ENCODE peak calls at places on chromosome 9, in eight cellular contexts. T is cardiac fibroblast, J is left ventricle myocardium inferior, Q is tibial artery, K is cardiac muscle cell, C is neural crest cell, Y is dorsolateral prefrontal cortex, M is brain microvascular endothelial cell. V is an unnamed sample.

GRCh38 chr9:81827616-81828296 is 100.5 kb upstream of the SPATA31D4 start:
- DNase-seq in T (no peak), J (no peak), Q (no peak), K (no peak), C (no peak), Y (no peak), M (no peak), V (no peak)

GRCh38 chr9:108445431-108446018 is 410.3 kb downstream of the ACTL7B start:
- DNase-seq in T (no peak), J (no peak), Q (no peak), K (no peak), C (peak), Y (peak), M (no peak), V (no peak)

GRCh38 chr9:96230002-96230401 is 72.0 kb downstream of the HSD17B3 start:
- DNase-seq in T (no peak), J (no peak), Q (no peak), K (no peak), C (no peak), Y (no peak), M (no peak), V (no peak)

GRCh38 chr9:136722969-136723356 is 10.6 kb downstream of the DIPK1B start:
- DNase-seq in T (no peak), J (no peak), Q (no peak), K (no peak), C (no peak), Y (no peak), M (no peak), V (no peak)

GRCh38 chr9:928363-929042 is 48.0 kb upstream of the DMRT3 start:
- DNase-seq in T (no peak), J (no peak), Q (no peak), K (peak), C (no peak), Y (no peak), M (no peak), V (no peak)

GRCh38 chr9:102499468-102499867 is 495.7 kb upstream of the CYLC2 start:
- DNase-seq in T (peak), J (no peak), Q (no peak), K (no peak), C (no peak), Y (no peak), M (peak), V (no peak)

GRCh38 chr9:126689027-126689825 is 75.5 kb downstream of the LMX1B start:
- DNase-seq in T (no peak), J (no peak), Q (no peak), K (no peak), C (no peak), Y (no peak), M (no peak), V (no peak)

GRCh38 chr9:26426732-26427131 is 465.9 kb downstream of the CAAP1 start:
- DNase-seq in T (no peak), J (no peak), Q (no peak), K (no peak), C (no peak), Y (no peak), M (no peak), V (no peak)

GRCh38 chr9:120742951-120743416 is 28.7 kb upstream of the MEGF9 start:
- DNase-seq in T (peak), J (no peak), Q (no peak), K (peak), C (no peak), Y (no peak), M (no peak), V (peak)

GRCh38 chr9:3648266-3648665 is 122.5 kb upstream of the RFX3 start:
- DNase-seq in T (no peak), J (no peak), Q (no peak), K (no peak), C (no peak), Y (no peak), M (no peak), V (no peak)

GRCh38 chr9:91419222-91420191 is 4.1 kb downstream of the NFIL3 start:
- DNase-seq in T (peak), J (no peak), Q (peak), K (no peak), C (no peak), Y (no peak), M (peak), V (peak)

GRCh38 chr9:124658165-124659017 is 112.7 kb downstream of the NR6A1 start:
- DNase-seq in T (peak), J (peak), Q (peak), K (peak), C (peak), Y (peak), M (peak), V (peak)

GRCh38 chr9:121556580-121556979 is 56.9 kb upstream of the GGTA1 start:
- DNase-seq in T (peak), J (no peak), Q (peak), K (no peak), C (no peak), Y (no peak), M (peak), V (peak)

GRCh38 chr9:110048473-110048975 is 159.4 kb downstream of the C9orf152 start:
- DNase-seq in T (peak), J (peak), Q (peak), K (peak), C (peak), Y (no peak), M (peak), V (peak)

GRCh38 chr9:38689678-38690077 is 30.3 kb downstream of the FAM240B start:
- DNase-seq in T (peak), J (no peak), Q (no peak), K (no peak), C (peak), Y (peak), M (no peak), V (no peak)

GRCh38 chr9:135500071-135500524 is 384 bp upstream of the MRPS2 start:
- DNase-seq in T (no peak), J (no peak), Q (peak), K (no peak), C (peak), Y (no peak), M (no peak), V (no peak)

GRCh38 chr9:108142504-108143201 is 653.1 kb upstream of the KLF4 start:
- DNase-seq in T (peak), J (peak), Q (peak), K (peak), C (peak), Y (peak), M (peak), V (peak)

GRCh38 chr9:35236692-35237091 is 74.9 kb downstream of the UNC13B start:
- DNase-seq in T (no peak), J (no peak), Q (no peak), K (peak), C (no peak), Y (no peak), M (no peak), V (no peak)

GRCh38 chr9:129267141-129267540 is 89.1 kb upstream of the IER5L start:
- DNase-seq in T (no peak), J (no peak), Q (no peak), K (no peak), C (no peak), Y (no peak), M (no peak), V (no peak)

GRCh38 chr9:93122721-93123221 is 11.3 kb downstream of the NINJ1 start:
- DNase-seq in T (no peak), J (no peak), Q (peak), K (no peak), C (no peak), Y (no peak), M (no peak), V (no peak)

GRCh38 chr9:88532320-88532719 is 2.7 kb upstream of the NXNL2 start:
- DNase-seq in T (peak), J (peak), Q (peak), K (peak), C (peak), Y (no peak), M (peak), V (no peak)
- TF ChIP-seq CTCF in T (no peak), J (no peak), Q (no peak), K (no peak), C (peak), Y (no peak), M (peak), V (no peak)

GRCh38 chr9:18601956-18602355 is 128.0 kb downstream of the ADAMTSL1 start:
- DNase-seq in T (no peak), J (no peak), Q (no peak), K (no peak), C (no peak), Y (no peak), M (no peak), V (peak)
- TF ChIP-seq CTCF in T (no peak), J (no peak), Q (no peak), K (no peak), C (no peak), Y (no peak), M (no peak), V (no peak)

GRCh38 chr9:8858250-8859161 is 1058.9 kb upstream of the DMAC1 start:
- DNase-seq in T (no peak), J (no peak), Q (no peak), K (no peak), C (peak), Y (peak), M (no peak), V (no peak)

GRCh38 chr9:8852301-8852864 is 1052.8 kb upstream of the DMAC1 start:
- DNase-seq in T (no peak), J (no peak), Q (no peak), K (no peak), C (no peak), Y (no peak), M (no peak), V (no peak)

GRCh38 chr9:8856686-8857329 is 1057.2 kb upstream of the DMAC1 start:
- DNase-seq in T (no peak), J (no peak), Q (no peak), K (peak), C (no peak), Y (no peak), M (no peak), V (peak)

GRCh38 chr9:8857330-8858249 is 1058.0 kb upstream of the DMAC1 start:
- DNase-seq in T (peak), J (peak), Q (peak), K (peak), C (peak), Y (peak), M (no peak), V (peak)

GRCh38 chr9:8855046-8855445 is 1055.5 kb upstream of the DMAC1 start:
- DNase-seq in T (peak), J (no peak), Q (no peak), K (peak), C (no peak), Y (no peak), M (no peak), V (peak)
- TF ChIP-seq CTCF in T (peak), J (peak), Q (no peak), K (peak), C (peak), Y (peak), M (peak), V (peak)

GRCh38 chr9:127931092-127931881 is 710 bp upstream of the PIP5KL1 start:
- DNase-seq in T (peak), J (no peak), Q (no peak), K (no peak), C (no peak), Y (no peak), M (peak), V (peak)

GRCh38 chr9:127929044-127929979 is 1.3 kb downstream of the PIP5KL1 start:
- DNase-seq in T (no peak), J (no peak), Q (no peak), K (no peak), C (no peak), Y (no peak), M (no peak), V (no peak)

GRCh38 chr9:127927457-127928231 is 2.9 kb downstream of the PIP5KL1 start:
- DNase-seq in T (no peak), J (no peak), Q (no peak), K (peak), C (no peak), Y (no peak), M (no peak), V (no peak)

GRCh38 chr9:127928232-127929043 is 2.1 kb downstream of the PIP5KL1 start:
- DNase-seq in T (no peak), J (no peak), Q (no peak), K (no peak), C (no peak), Y (no peak), M (no peak), V (no peak)

GRCh38 chr9:127930298-127931091 is at the start of gene PIP5KL1:
- DNase-seq in T (peak), J (peak), Q (peak), K (peak), C (peak), Y (peak), M (peak), V (peak)
- TF ChIP-seq CTCF in T (no peak), J (no peak), Q (no peak), K (peak), C (peak), Y (peak), M (peak), V (peak)

GRCh38 chr9:20570086-20570485 is 52.2 kb downstream of the MLLT3 start:
- DNase-seq in T (no peak), J (no peak), Q (no peak), K (no peak), C (no peak), Y (no peak), M (no peak), V (no peak)
- TF ChIP-seq CTCF in T (no peak), J (no peak), Q (no peak), K (no peak), C (no peak), Y (no peak), M (no peak), V (no peak)

GRCh38 chr9:131276107-131276888 is at the start of gene FAM78A:
- DNase-seq in T (no peak), J (peak), Q (peak), K (peak), C (no peak), Y (no peak), M (no peak), V (peak)
- TF ChIP-seq CTCF in T (no peak), J (no peak), Q (no peak), K (no peak), C (no peak), Y (no peak), M (no peak), V (no peak)

GRCh38 chr9:114680266-114681011 is 1.6 kb downstream of the TEX48 start:
- DNase-seq in T (no peak), J (no peak), Q (no peak), K (no peak), C (no peak), Y (no peak), M (no peak), V (peak)
- TF ChIP-seq CTCF in T (no peak), J (no peak), Q (no peak), K (no peak), C (no peak), Y (no peak), M (no peak), V (no peak)

GRCh38 chr9:130321539-130321938 is 56.0 kb downstream of the HMCN2 start:
- DNase-seq in T (no peak), J (no peak), Q (no peak), K (no peak), C (no peak), Y (no peak), M (no peak), V (no peak)

GRCh38 chr9:130320697-130321080 is 55.1 kb downstream of the HMCN2 start:
- DNase-seq in T (no peak), J (no peak), Q (no peak), K (peak), C (no peak), Y (no peak), M (no peak), V (no peak)

GRCh38 chr9:130319944-130320696 is 54.6 kb downstream of the HMCN2 start:
- DNase-seq in T (no peak), J (no peak), Q (no peak), K (no peak), C (no peak), Y (no peak), M (no peak), V (no peak)

GRCh38 chr9:130319300-130319699 is 53.7 kb downstream of the HMCN2 start:
- DNase-seq in T (no peak), J (no peak), Q (no peak), K (no peak), C (no peak), Y (no peak), M (no peak), V (no peak)

GRCh38 chr9:130321082-130321481 is 55.5 kb downstream of the HMCN2 start:
- DNase-seq in T (no peak), J (no peak), Q (no peak), K (no peak), C (no peak), Y (no peak), M (no peak), V (no peak)
- TF ChIP-seq CTCF in T (no peak), J (no peak), Q (no peak), K (no peak), C (no peak), Y (no peak), M (no peak), V (no peak)

GRCh38 chr9:75087824-75088645 is at the start of the genes NMRK1 and OSTF1:
- DNase-seq in T (peak), J (peak), Q (peak), K (peak), C (peak), Y (peak), M (peak), V (peak)

GRCh38 chr9:75088646-75089368 is 493 bp downstream of the OSTF1 start:
- DNase-seq in T (peak), J (peak), Q (peak), K (peak), C (no peak), Y (no peak), M (peak), V (peak)

GRCh38 chr9:75085640-75086039 is 2.3 kb downstream of the NMRK1 start:
- DNase-seq in T (no peak), J (no peak), Q (no peak), K (no peak), C (no peak), Y (no peak), M (no peak), V (no peak)

GRCh38 chr9:75086443-75087278 is 1.3 kb downstream of the NMRK1 start:
- DNase-seq in T (no peak), J (peak), Q (no peak), K (no peak), C (no peak), Y (no peak), M (no peak), V (no peak)

DNA sequence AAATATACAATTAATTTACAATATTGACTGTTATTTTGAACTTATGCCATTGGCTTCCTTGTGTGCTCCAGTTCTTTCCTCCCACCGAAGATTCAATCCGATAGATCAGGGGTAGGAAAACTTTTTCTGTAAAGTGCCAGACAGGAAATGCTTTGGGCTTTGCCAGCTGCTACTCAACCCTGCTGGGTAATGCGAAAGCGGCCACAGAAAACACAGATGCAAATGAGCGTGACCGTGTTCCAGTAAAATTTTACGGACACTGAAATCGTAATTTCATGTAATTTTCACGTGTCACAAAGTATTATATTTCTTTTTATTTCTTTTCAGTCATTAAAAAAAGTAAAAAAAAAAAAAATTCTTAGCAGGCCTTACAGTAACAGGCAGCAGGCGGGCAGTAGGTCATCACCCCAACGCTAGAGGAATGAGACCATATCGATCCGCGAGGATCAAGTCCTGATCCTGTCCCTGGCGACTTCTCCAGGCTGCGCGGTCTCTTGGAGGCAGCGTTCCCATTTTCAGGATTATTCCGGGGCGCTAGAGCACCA is 604 bp downstream of the NMRK1 start:
- DNase-seq in T (peak), J (no peak), Q (no peak), K (peak), C (no peak), Y (no peak), M (peak), V (peak)
- TF ChIP-seq CTCF in T (no peak), J (no peak), Q (no peak), K (no peak), C (no peak), Y (no peak), M (no peak), V (no peak)

GRCh38 chr9:16572005-16572727 is 298.3 kb downstream of the BNC2 start:
- DNase-seq in T (no peak), J (no peak), Q (no peak), K (no peak), C (no peak), Y (no peak), M (no peak), V (peak)

GRCh38 chr9:16571127-16571848 is 299.2 kb downstream of the BNC2 start:
- DNase-seq in T (peak), J (no peak), Q (no peak), K (no peak), C (no peak), Y (no peak), M (no peak), V (peak)

GRCh38 chr9:16579872-16580432 is 290.5 kb downstream of the BNC2 start:
- DNase-seq in T (peak), J (no peak), Q (no peak), K (no peak), C (no peak), Y (no peak), M (no peak), V (no peak)

GRCh38 chr9:16575878-16576245 is 294.6 kb downstream of the BNC2 start:
- DNase-seq in T (peak), J (no peak), Q (no peak), K (no peak), C (no peak), Y (no peak), M (no peak), V (no peak)

GRCh38 chr9:16575142-16575877 is 295.2 kb downstream of the BNC2 start:
- DNase-seq in T (peak), J (no peak), Q (no peak), K (no peak), C (no peak), Y (no peak), M (no peak), V (peak)
- TF ChIP-seq CTCF in T (no peak), J (no peak), Q (no peak), K (no peak), C (no peak), Y (no peak), M (peak), V (no peak)

V was measured in foreskin fibroblast.